ENCODE peak calls at places on chromosomes 7 and 10, in six cellular contexts. F is GM19239; J is RCC 7860; L is stimulated activated naive B cell treated with anti-CD40 and anti-IgM and Interleukin-4, amounts not matched to agents 10 μg/mL and 1 μg/mL and 100 μg/mL, for 72 hours; G is GM10248; Y is stimulated activated CD4-positive, alpha-beta T cell treated with anti-CD3 and anti-CD28 coated beads, Interleukin-15, amount 100 ng/mL, for 1 hour. Q is an unnamed sample.

GRCh38 chr7:87510430-87510875 is 35.0 kb upstream of the ABCB4 start:
- DNase-seq in F (no peak), J (no peak), L (no peak), G (no peak), Y (no peak), Q (no peak)

GRCh38 chr10:126014309-126014708 is 117.9 kb downstream of the FANK1 start:
- DNase-seq in F (no peak), J (peak), L (no peak), G (no peak), Y (no peak), Q (no peak)

GRCh38 chr7:64433590-64433989 is 119.8 kb downstream of the ZNF736 start:
- DNase-seq in F (no peak), J (no peak), L (no peak), G (no peak), Y (no peak), Q (no peak)

GRCh38 chr7:46355331-46355730 is 434.3 kb upstream of the IGFBP3 start:
- DNase-seq in F (no peak), J (no peak), L (no peak), G (no peak), Y (no peak), Q (no peak)

GRCh38 chr7:42843209-42843800 is 68.6 kb downstream of the C7orf25 start:
- DNase-seq in F (no peak), J (no peak), L (no peak), G (peak), Y (no peak), Q (no peak)

GRCh38 chr10:110643670-110644597 is at the start of gene RBM20:
- DNase-seq in F (no peak), J (no peak), L (no peak), G (peak), Y (no peak), Q (no peak)

GRCh38 chr10:30437039-30437781 is 3.2 kb downstream of the MAP3K8 start:
- DNase-seq in F (no peak), J (peak), L (no peak), G (no peak), Y (no peak), Q (no peak)

GRCh38 chr10:48288661-48289060 is 14.2 kb upstream of the FRMPD2 start:
- DNase-seq in F (no peak), J (no peak), L (no peak), G (no peak), Y (no peak), Q (no peak)

GRCh38 chr7:116271980-116272886 is 61.9 kb downstream of the TES start:
- DNase-seq in F (no peak), J (peak), L (no peak), G (no peak), Y (no peak), Q (no peak)